ENCODE peak calls at places on chromosomes 2 and 18, in nine cellular contexts. C, T, V, N, P, A, Z, B and U are unnamed samples.

GRCh38 chr18:5890261-5890605 is 5.1 kb downstream of the TMEM200C start:
- ATAC-seq in C (no peak), T (no peak), V (peak), N (no peak), P (peak), A (no peak), Z (peak), B (no peak), U (peak)

GRCh38 chr2:240383871-240384700 is 51.4 kb upstream of the GPC1 start:
- ATAC-seq in C (no peak), T (no peak), V (no peak), N (no peak), P (no peak), A (no peak), Z (no peak), B (no peak), U (no peak)

GRCh38 chr2:191910518-191910917 is 63.6 kb upstream of the CAVIN2 start:
- ATAC-seq in C (no peak), T (no peak), V (no peak), N (peak), P (no peak), A (no peak), Z (no peak), B (no peak), U (peak)

GRCh38 chr2:227499971-227500630 is 28.1 kb downstream of the AGFG1 start:
- ATAC-seq in C (no peak), T (no peak), V (no peak), N (no peak), P (no peak), A (no peak), Z (no peak), B (peak), U (no peak)

GRCh38 chr2:105294046-105294445 is 35.5 kb downstream of the TGFBRAP1 start:
- ATAC-seq in C (no peak), T (no peak), V (no peak), N (no peak), P (no peak), A (no peak), Z (no peak), B (no peak), U (no peak)

GRCh38 chr18:35888329-35888728 is 84.2 kb upstream of the RMP24 start:
- ATAC-seq in C (no peak), T (no peak), V (no peak), N (no peak), P (no peak), A (no peak), Z (no peak), B (no peak), U (no peak)

GRCh38 chr2:71454221-71455010 is 1.1 kb downstream of the DYSF start:
- ATAC-seq in C (peak), T (no peak), V (no peak), N (no peak), P (peak), A (no peak), Z (peak), B (peak), U (no peak)

GRCh38 chr2:54750040-54750439 is 26.6 kb downstream of the EML6 start:
- ATAC-seq in C (no peak), T (no peak), V (no peak), N (no peak), P (no peak), A (no peak), Z (no peak), B (no peak), U (no peak)

GRCh38 chr2:15084826-15085489 is 452.4 kb downstream of the LRATD1 start:
- ATAC-seq in C (no peak), T (no peak), V (no peak), N (no peak), P (no peak), A (no peak), Z (no peak), B (no peak), U (no peak)

GRCh38 chr2:200405599-200406298 is 99.3 kb downstream of the SPATS2L start:
- ATAC-seq in C (peak), T (no peak), V (peak), N (peak), P (peak), A (no peak), Z (no peak), B (peak), U (peak)

GRCh38 chr2:230694241-230694640 is 18.4 kb upstream of the CAB39 start:
- ATAC-seq in C (no peak), T (no peak), V (no peak), N (peak), P (peak), A (no peak), Z (no peak), B (no peak), U (peak)

GRCh38 chr2:212979799-212980198 is 171.6 kb downstream of the IKZF2 start:
- ATAC-seq in C (no peak), T (no peak), V (no peak), N (no peak), P (peak), A (no peak), Z (no peak), B (no peak), U (no peak)

GRCh38 chr2:68811364-68811763 is 59.8 kb downstream of the BMP10 start:
- ATAC-seq in C (peak), T (no peak), V (peak), N (no peak), P (no peak), A (no peak), Z (no peak), B (no peak), U (no peak)

GRCh38 chr2:165640232-165640923 is 153.7 kb downstream of the GALNT3 start:
- ATAC-seq in C (no peak), T (no peak), V (no peak), N (no peak), P (peak), A (no peak), Z (peak), B (no peak), U (no peak)

GRCh38 chr2:38473333-38474005 is 96.4 kb upstream of the ATL2 start:
- ATAC-seq in C (no peak), T (no peak), V (no peak), N (no peak), P (no peak), A (no peak), Z (no peak), B (no peak), U (peak)

GRCh38 chr2:218406949-218407703 is 7.5 kb downstream of the CTDSP1 start:
- ATAC-seq in C (peak), T (peak), V (peak), N (peak), P (peak), A (no peak), Z (peak), B (peak), U (peak)

GRCh38 chr2:220081171-220081570 is 453.7 kb downstream of the SLC4A3 start:
- ATAC-seq in C (no peak), T (no peak), V (peak), N (no peak), P (no peak), A (no peak), Z (no peak), B (no peak), U (no peak)